ENCODE peak calls at places on chromosomes 11 and 22, in nine cellular contexts. N, D, V, O, U, C, B, H and Q are unnamed samples.
A peak's percentile ranks its signal among the peaks of the same experiment; 100 is the strongest.

GRCh38 chr11:85951428-85952107 is 96.4 kb downstream of the CCDC83 start:
- DNase-seq in N (no peak), D (no peak), V (no peak), O (no peak), U (no peak), C (no peak), B (no peak), H (no peak), Q (no peak)

GRCh38 chr11:10803676-10804075 is 5.0 kb downstream of the EIF4G2 start:
- DNase-seq in N (no peak), D (no peak), V (no peak), O (no peak), U (no peak), C (no peak), B (no peak), H (no peak), Q (no peak)

GRCh38 chr11:27968461-27968860 is 139.5 kb downstream of the KIF18A start:
- DNase-seq in N (no peak), D (no peak), V (no peak), O (no peak), U (no peak), C (no peak), B (no peak), H (no peak), Q (no peak)

GRCh38 chr22:32208681-32209080 is 3.8 kb upstream of the RFPL2 start:
- DNase-seq in N (no peak), D (no peak), V (no peak), O (no peak), U (no peak), C (no peak), B (no peak), H (no peak), Q (no peak)

GRCh38 chr22:39392341-39392948 is 7.1 kb upstream of the TAB1 start:
- DNase-seq in N (no peak), D (no peak), V (no peak), O (no peak), U (no peak), C (no peak), B (no peak), H (no peak), Q (no peak)

GRCh38 chr11:70306586-70307033 is 36.1 kb downstream of the PPFIA1 start:
- DNase-seq in N (no peak), D (peak; percentile 22), V (no peak), O (no peak), U (no peak), C (no peak), B (no peak), H (no peak), Q (no peak)

GRCh38 chr22:31612891-31613285 is 49.1 kb downstream of the PISD start:
- DNase-seq in N (no peak), D (no peak), V (no peak), O (no peak), U (no peak), C (no peak), B (no peak), H (no peak), Q (peak; percentile 17)

GRCh38 chr11:72319261-72319660 is 75.3 kb upstream of the PHOX2A start:
- DNase-seq in N (no peak), D (no peak), V (no peak), O (no peak), U (no peak), C (no peak), B (no peak), H (no peak), Q (no peak)

GRCh38 chr11:74443071-74443864 is 24.1 kb downstream of the KCNE3 start:
- DNase-seq in N (no peak), D (peak; percentile 43), V (peak; percentile 73), O (peak; percentile 66), U (no peak), C (no peak), B (peak; percentile 45), H (no peak), Q (no peak)

GRCh38 chr11:18394928-18395734 is 768 bp downstream of the LDHA start:
- DNase-seq in N (peak; percentile 34), D (peak; percentile 47), V (peak; percentile 9), O (peak; percentile 25), U (no peak), C (no peak), B (peak; percentile 54), H (peak; percentile 12), Q (no peak)

GRCh38 chr11:3626250-3626960 is 15.4 kb downstream of the ART5 start:
- DNase-seq in N (peak; percentile 57), D (peak; percentile 39), V (no peak), O (no peak), U (no peak), C (peak; percentile 69), B (no peak), H (no peak), Q (peak; percentile 84)

GRCh38 chr11:2440646-2441045 is 3.7 kb downstream of the TRPM5 start:
- DNase-seq in N (no peak), D (no peak), V (no peak), O (no peak), U (no peak), C (no peak), B (no peak), H (no peak), Q (peak; percentile 55)

GRCh38 chr11:111733009-111733408 is 33.2 kb downstream of the PPP2R1B start:
- DNase-seq in N (no peak), D (no peak), V (peak; percentile 44), O (no peak), U (no peak), C (peak; percentile 40), B (no peak), H (peak; percentile 73), Q (no peak)

GRCh38 chr11:115530752-115531151 is 26.5 kb upstream of the CADM1 start:
- DNase-seq in N (peak; percentile 81), D (peak; percentile 8), V (no peak), O (no peak), U (no peak), C (no peak), B (peak; percentile 47), H (no peak), Q (no peak)
- TF ChIP-seq CTCF in N (peak; percentile 74), D (peak; percentile 40), V (no peak), O (no peak), U (no peak), C (no peak), B (peak; percentile 57), H (no peak), Q (no peak)

GRCh38 chr11:465896-466538 is 15.9 kb downstream of the PTDSS2 start:
- DNase-seq in N (no peak), D (no peak), V (no peak), O (no peak), U (no peak), C (no peak), B (no peak), H (no peak), Q (no peak)

GRCh38 chr11:471468-472145 is 21.5 kb downstream of the PTDSS2 start:
- DNase-seq in N (no peak), D (no peak), V (no peak), O (no peak), U (no peak), C (no peak), B (no peak), H (no peak), Q (no peak)

GRCh38 chr11:468493-468892 is 18.4 kb downstream of the PTDSS2 start:
- DNase-seq in N (no peak), D (no peak), V (no peak), O (no peak), U (no peak), C (no peak), B (no peak), H (no peak), Q (no peak)

GRCh38 chr11:469684-470667 is 19.9 kb downstream of the PTDSS2 start:
- DNase-seq in N (no peak), D (no peak), V (no peak), O (peak; percentile 28), U (no peak), C (no peak), B (no peak), H (peak; percentile 88), Q (peak; percentile 69)

DNA sequence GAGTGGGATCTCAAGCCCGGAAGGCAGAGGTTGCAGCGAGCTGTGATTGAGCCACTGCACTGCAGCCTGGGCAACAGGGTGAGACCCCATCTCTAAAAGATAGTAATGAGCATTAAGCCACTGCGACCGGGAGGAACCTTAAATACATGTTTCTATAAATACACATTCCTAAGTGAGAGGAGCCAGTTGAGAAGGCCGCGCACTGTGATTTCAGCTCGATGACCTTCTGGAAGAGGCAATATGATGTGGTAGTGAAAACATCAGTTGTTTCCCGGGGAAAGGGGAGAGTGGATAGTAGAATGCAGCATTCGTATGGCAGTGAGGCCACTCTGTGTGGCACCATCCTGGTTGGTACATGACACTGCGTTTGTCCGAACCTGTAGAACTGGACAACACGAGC is 18.0 kb downstream of the PTDSS2 start:
- DNase-seq in N (no peak), D (no peak), V (no peak), O (no peak), U (no peak), C (no peak), B (no peak), H (no peak), Q (no peak)
- H3K27ac ChIP-seq in N (no peak overlapping the region), D (no peak overlapping the region), V (no peak overlapping the region), O (peak overlapping the region; percentile 23), U (peak overlapping the region; percentile 71), C (peak overlapping the region; percentile 79), B (no peak overlapping the region), H (no peak overlapping the region), Q (peak overlapping the region; percentile 8)

DNA sequence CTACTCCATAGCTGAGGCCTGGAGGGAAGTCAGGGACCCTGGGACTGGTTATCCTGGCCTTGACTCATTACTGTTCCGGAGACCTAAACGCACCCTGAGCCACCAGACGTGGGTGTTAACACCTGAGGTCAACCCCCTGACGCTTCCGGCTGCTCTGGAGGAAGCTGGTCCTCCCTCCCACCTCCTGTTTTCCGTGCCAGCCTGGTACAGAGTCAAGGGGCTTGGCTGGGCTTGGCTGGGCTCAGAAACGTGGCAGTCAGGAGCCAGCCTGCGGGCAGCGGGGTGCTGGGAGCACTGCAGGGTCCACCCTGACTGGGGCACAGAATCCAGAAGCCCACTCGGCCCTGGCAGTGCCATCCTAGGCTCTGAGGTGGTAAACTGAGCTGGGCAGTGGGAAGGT is 2.6 kb downstream of the TMPRSS4 start:
- DNase-seq in N (no peak), D (no peak), V (no peak), O (no peak), U (no peak), C (no peak), B (no peak), H (no peak), Q (no peak)
- TF ChIP-seq CTCF in N (no peak), D (no peak), V (no peak), O (no peak), U (no peak), C (no peak), B (no peak), H (no peak), Q (no peak)

DNA sequence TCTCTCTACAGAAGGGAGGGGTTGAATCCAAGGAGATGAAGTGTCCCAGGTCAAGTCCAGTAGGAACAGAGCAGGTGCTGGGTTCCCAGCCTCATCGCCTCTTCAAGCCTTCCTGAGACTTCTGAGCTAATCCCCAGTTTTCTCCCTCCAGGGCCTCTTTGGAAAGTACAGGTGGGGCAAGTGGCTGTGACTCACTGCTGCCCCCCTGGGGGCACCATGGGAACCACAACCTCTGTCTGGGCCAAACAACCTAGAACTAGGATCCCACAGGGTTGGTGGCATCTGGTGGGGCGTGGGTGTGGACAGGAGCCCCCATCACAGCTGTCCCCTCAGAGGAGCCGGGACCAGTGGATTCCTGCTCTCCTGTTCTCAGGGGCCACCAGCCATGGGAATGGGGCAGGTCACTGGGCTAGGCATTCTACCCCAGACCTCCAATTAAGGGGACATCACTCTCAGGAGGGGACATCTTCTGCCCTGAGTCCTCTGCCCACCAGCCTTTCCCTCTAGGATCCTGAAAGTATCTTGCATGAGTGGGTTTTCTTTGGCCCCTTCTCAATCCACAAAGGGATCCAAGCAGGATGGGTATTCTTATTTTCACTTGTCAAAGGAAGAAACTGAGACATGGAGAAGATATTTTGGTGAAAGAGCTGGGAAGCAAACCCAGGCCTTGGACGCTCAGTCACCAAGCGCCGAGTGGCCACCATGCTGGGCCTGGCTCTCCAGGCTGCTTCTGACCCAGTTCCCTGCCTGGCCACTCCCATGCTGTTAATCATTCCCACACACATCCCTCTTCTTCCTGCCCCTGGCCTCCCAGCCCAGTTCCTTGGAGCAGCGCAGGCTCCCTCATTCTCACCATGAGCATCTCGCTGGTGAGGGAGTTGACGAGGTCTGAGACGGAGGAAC is 23.8 kb downstream of the LRRC10B start:
- DNase-seq in N (peak; percentile 80), D (peak; percentile 71), V (peak; percentile 37), O (peak; percentile 65), U (no peak), C (no peak), B (peak; percentile 76), H (no peak), Q (no peak)
- H3K27ac ChIP-seq in N (no peak overlapping the region), D (no peak overlapping the region), V (peak overlapping the region; percentile 33), O (no peak overlapping the region), U (no peak overlapping the region), C (no peak overlapping the region), B (no peak overlapping the region), H (no peak overlapping the region), Q (no peak overlapping the region)